ENCODE peak calls at places on chromosome 13, in five cellular contexts. Y is CD4-positive, alpha-beta T cell; V is IMR-90; L is upper lobe of left lung; N is tibial nerve. D is an unnamed sample.

GRCh38 chr13:93882086-93882651 is 597.3 kb downstream of the DCT start:
- DNase-seq in N (no peak), Y (no peak), V (peak; percentile 72), L (no peak), D (no peak)

GRCh38 chr13:23069571-23069970 is 111.2 kb upstream of the SGCG start:
- DNase-seq in L (no peak), N (no peak), Y (no peak), V (peak; percentile 87), D (peak; percentile 84)

GRCh38 chr13:98284677-98285076 is 107.6 kb upstream of the RNF113B start:
- DNase-seq in L (no peak), Y (no peak), V (no peak), N (no peak), D (no peak)

GRCh38 chr13:45615501-45616101 is at the start of gene ERICH6B:
- DNase-seq in L (no peak), N (peak; percentile 14), Y (no peak), V (peak; percentile 7), D (no peak)

GRCh38 chr13:110314516-110315245 is 7.6 kb downstream of the COL4A2 start:
- DNase-seq in V (no peak), N (no peak), Y (no peak), L (no peak), D (no peak)

GRCh38 chr13:114017028-114017630 is 43.3 kb upstream of the C13orf46 start:
- DNase-seq in L (no peak), V (peak; percentile 42), N (no peak), Y (no peak), D (no peak)

GRCh38 chr13:65943711-65944110 is 1286.4 kb downstream of the PCDH9 start:
- DNase-seq in V (no peak), L (no peak), N (no peak), Y (no peak), D (no peak)

GRCh38 chr13:64817721-64818120 is 2412.4 kb downstream of the PCDH9 start:
- DNase-seq in Y (no peak), V (peak; percentile 36), L (no peak), N (no peak), D (peak; percentile 4)

GRCh38 chr13:98033277-98034247 is 80.1 kb downstream of the IPO5 start:
- DNase-seq in N (peak; percentile 20), V (peak; percentile 44), Y (no peak), L (no peak), D (peak; percentile 38)

GRCh38 chr13:84303035-84303434 is 420.8 kb upstream of the SLITRK1 start:
- DNase-seq in L (no peak), V (no peak), N (no peak), Y (no peak), D (no peak)

GRCh38 chr13:60311527-60311926 is 85.5 kb upstream of the TDRD3 start:
- DNase-seq in L (no peak), N (no peak), V (no peak), Y (no peak), D (no peak)

GRCh38 chr13:95254341-95254740 is 46.9 kb downstream of the ABCC4 start:
- DNase-seq in Y (no peak), V (peak; percentile 39), N (no peak), L (no peak), D (peak; percentile 77)

GRCh38 chr13:74206855-74207254 is 72.7 kb upstream of the KLF12 start:
- DNase-seq in L (no peak), Y (no peak), V (no peak), N (no peak), D (no peak)

GRCh38 chr13:80313668-80314278 is 27.2 kb downstream of the SPRY2 start:
- DNase-seq in Y (no peak), N (no peak), V (peak; percentile 12), L (no peak), D (peak; percentile 12)

GRCh38 chr13:20254076-20254475 is 22.0 kb upstream of the GJB6 start:
- DNase-seq in L (no peak), N (no peak), Y (no peak), V (no peak), D (no peak)

GRCh38 chr13:24107955-24108614 is 52.4 kb upstream of the SPATA13 start:
- DNase-seq in Y (no peak), V (peak; percentile 74), N (no peak), L (no peak), D (no peak)

GRCh38 chr13:113747291-113747833 is 11.7 kb upstream of the TMEM255B start:
- DNase-seq in N (no peak), V (no peak), L (no peak), Y (no peak), D (no peak)

GRCh38 chr13:78649997-78650724 is 8.8 kb downstream of the OBI1 start:
- DNase-seq in L (no peak), Y (no peak), V (no peak), N (no peak), D (no peak)

GRCh38 chr13:90156390-90156789 is 1191.1 kb upstream of the MIR17HG start:
- DNase-seq in N (no peak), L (no peak), V (no peak), Y (no peak), D (no peak)

GRCh38 chr13:51728972-51729371 is 75.0 kb downstream of the DHRS12 start:
- DNase-seq in Y (no peak), V (peak; percentile 92), L (no peak), N (no peak), D (peak; percentile 92)

GRCh38 chr13:67230774-67231480 is 791 bp upstream of the PCDH9 start:
- DNase-seq in N (peak; percentile 32), L (peak; percentile 54), V (peak; percentile 64), Y (peak; percentile 3), D (peak; percentile 22)

GRCh38 chr13:94886191-94886590 is 173.8 kb upstream of the SOX21 start:
- DNase-seq in N (no peak), Y (no peak), V (no peak), L (no peak), D (no peak)

GRCh38 chr13:21637296-21637695 is 33.3 kb upstream of the MICU2 start:
- DNase-seq in Y (peak; percentile 17), L (peak; percentile 89), V (peak; percentile 43), N (no peak), D (peak; percentile 98)

GRCh38 chr13:21137696-21138095 is 38.7 kb downstream of the SKA3 start:
- DNase-seq in N (no peak), Y (no peak), L (peak; percentile 22), V (peak; percentile 49), D (peak; percentile 50)

DNA sequence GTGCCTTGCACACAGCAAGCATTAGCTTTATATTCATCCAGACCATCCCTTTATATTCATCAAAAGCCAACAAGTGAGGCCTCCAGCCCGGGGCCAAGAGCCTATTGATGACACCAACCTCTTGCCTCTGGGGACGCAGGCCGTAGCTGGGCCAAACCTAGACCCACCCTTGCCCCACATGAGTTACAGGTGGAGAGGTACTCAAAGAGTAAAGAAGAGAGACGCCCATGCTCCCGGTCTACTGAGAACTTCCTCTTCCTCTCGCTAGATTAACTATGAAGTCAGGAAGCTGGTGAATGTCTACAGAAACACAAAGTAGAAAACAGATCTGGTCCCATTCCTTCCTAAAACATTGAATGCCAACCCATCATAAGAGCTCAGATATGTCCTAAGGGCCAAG is 3.8 kb upstream of the MLNR start:
- DNase-seq in N (no peak), V (no peak), L (no peak), Y (no peak), D (no peak)
- H3K27me3 ChIP-seq in N (peaks cover 32% of the 10 kb centered on the region), V (peaks cover 44% of the 10 kb centered on the region), L (no peaks in the 10 kb centered on the region), Y (peaks cover 34% of the 10 kb centered on the region), D (peaks cover 21% of the 10 kb centered on the region)

GRCh38 chr13:36918246-36919060 is 1.6 kb downstream of the SMAD9 start:
- DNase-seq in V (peak; percentile 36), Y (no peak), L (no peak), N (peak; percentile 18), D (no peak)
- H3K27me3 ChIP-seq in V (no peaks in the 10 kb centered on the region), Y (peaks cover 64% of the 10 kb centered on the region), L (no peaks in the 10 kb centered on the region), N (no peaks in the 10 kb centered on the region), D (peaks cover 8% of the 10 kb centered on the region)

GRCh38 chr13:27952931-27953670 is 16.0 kb downstream of the CDX2 start:
- DNase-seq in Y (no peak), N (no peak), L (no peak), V (no peak), D (no peak)
- H3K27me3 ChIP-seq in Y (peaks cover 73% of the 10 kb centered on the region), N (peaks cover 76% of the 10 kb centered on the region), L (peaks cover 10% of the 10 kb centered on the region), V (peaks cover 49% of the 10 kb centered on the region), D (peaks cover 19% of the 10 kb centered on the region)

GRCh38 chr13:25846227-25846984 is 205.4 kb downstream of the SHISA2 start:
- DNase-seq in L (peak; percentile 58), V (no peak), N (no peak), Y (no peak), D (peak; percentile 64)

GRCh38 chr13:25847145-25847544 is 204.7 kb downstream of the SHISA2 start:
- DNase-seq in L (no peak), V (no peak), Y (no peak), N (no peak), D (no peak)

GRCh38 chr13:25848822-25849740 is 202.7 kb downstream of the SHISA2 start:
- DNase-seq in V (no peak), L (no peak), N (no peak), Y (no peak), D (no peak)

GRCh38 chr13:25844559-25845434 is 207.0 kb downstream of the SHISA2 start:
- DNase-seq in Y (no peak), V (no peak), N (no peak), L (peak; percentile 35), D (no peak)

DNA sequence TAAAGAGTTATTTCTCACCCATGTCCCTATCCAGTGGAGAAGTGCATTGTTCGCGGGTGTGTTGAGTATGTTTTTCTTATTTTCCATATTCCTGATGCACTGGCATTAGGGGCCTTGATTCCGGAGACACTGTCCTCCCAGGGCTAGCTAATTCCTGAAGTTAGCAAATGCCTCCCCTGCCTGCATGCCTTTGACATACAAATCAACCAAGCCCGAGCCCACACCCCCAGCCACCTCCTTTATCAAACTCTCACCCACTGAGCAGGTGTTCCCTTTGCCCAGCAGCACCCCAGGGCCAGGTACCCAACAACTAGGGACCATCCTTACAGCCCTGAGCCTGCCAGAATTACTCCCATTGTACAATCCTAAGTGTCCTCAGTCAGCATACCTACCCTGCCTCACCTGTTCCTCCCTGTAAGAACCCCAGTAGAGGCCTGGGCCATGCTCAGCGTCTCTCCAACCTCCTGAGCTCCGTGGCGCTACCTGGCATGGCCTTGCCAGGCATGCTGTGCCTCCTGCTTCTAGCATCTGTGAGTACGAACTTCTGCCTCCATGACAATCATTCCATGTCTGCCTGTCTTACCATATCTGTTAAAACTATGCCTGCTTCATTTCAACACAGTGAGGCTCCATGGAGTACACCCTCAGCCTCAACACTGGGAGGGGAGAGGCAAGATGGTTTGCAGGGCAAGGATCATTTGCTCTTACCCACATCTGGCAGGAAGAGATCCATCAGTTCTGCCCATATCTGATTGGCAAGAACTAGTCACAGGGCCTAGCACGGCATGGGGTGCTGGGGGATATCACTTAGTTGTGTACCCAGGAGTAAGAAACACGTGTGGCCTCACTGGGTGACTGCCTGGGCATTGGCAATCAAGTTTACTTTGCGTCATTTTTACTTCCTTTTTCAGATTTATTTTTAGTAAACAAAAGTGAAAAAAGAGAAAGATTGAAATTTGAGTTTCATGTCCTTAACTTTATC is 203.9 kb downstream of the SHISA2 start:
- DNase-seq in V (no peak), N (no peak), Y (no peak), L (peak; percentile 32), D (no peak)
- H3K27me3 ChIP-seq in V (no peaks in the 10 kb centered on the region), N (no peaks in the 10 kb centered on the region), Y (no peaks in the 10 kb centered on the region), L (no peaks in the 10 kb centered on the region), D (no peaks in the 10 kb centered on the region)

GRCh38 chr13:71867101-71867814 is at the start of gene DACH1:
- DNase-seq in N (peak; percentile 17), L (peak; percentile 53), V (peak; percentile 20), Y (no peak), D (peak; percentile 8)
- H3K27me3 ChIP-seq in N (peaks cover 30% of the 10 kb centered on the region), L (no peaks in the 10 kb centered on the region), V (peaks cover 29% of the 10 kb centered on the region), Y (peaks cover 43% of the 10 kb centered on the region), D (peaks cover 35% of the 10 kb centered on the region)

GRCh38 chr13:112444416-112445399 is 68.6 kb downstream of the SPACA7 start:
- DNase-seq in L (peak; percentile 20), V (no peak), Y (no peak), N (no peak), D (no peak)
- H3K27me3 ChIP-seq in L (no peaks in the 10 kb centered on the region), V (peaks cover 9% of the 10 kb centered on the region), Y (peaks cover 17% of the 10 kb centered on the region), N (peaks cover 42% of the 10 kb centered on the region), D (no peaks in the 10 kb centered on the region)